ENCODE peak calls at places on chromosomes 13 and 19, in five cellular contexts. D is tibial nerve, J is T-helper 2 cell, W is RPMI8226, N is dorsolateral prefrontal cortex. G is an unnamed sample.

GRCh38 chr13:20716951-20717350 is 13.5 kb downstream of the IL17D start:
- DNase-seq in D (no peak), W (no peak), N (no peak), J (no peak), G (no peak)

GRCh38 chr13:30870049-30870884 is 35.8 kb upstream of the MEDAG start:
- DNase-seq in N (no peak), W (peak), J (no peak), D (peak), G (no peak)

GRCh38 chr13:51118809-51119431 is 7.8 kb upstream of the C13orf42 start:
- DNase-seq in W (peak), N (no peak), D (no peak), J (no peak), G (no peak)

GRCh38 chr13:53442979-53443378 is 414.4 kb downstream of the OLFM4 start:
- DNase-seq in N (no peak), J (no peak), D (no peak), W (no peak), G (no peak)

GRCh38 chr13:56352356-56352755 is 788.4 kb upstream of the PRR20A start:
- DNase-seq in J (no peak), D (no peak), W (no peak), N (no peak), G (no peak)

GRCh38 chr19:38303517-38304351 is at the start of gene C19orf33:
- DNase-seq in N (no peak), W (no peak), J (no peak), D (no peak), G (no peak)

GRCh38 chr19:1287622-1288527 is 2.2 kb downstream of the EFNA2 start:
- DNase-seq in N (no peak), J (no peak), W (no peak), D (no peak), G (no peak)

GRCh38 chr13:61410669-61411297 is 4.9 kb downstream of the PCDH20 start:
- DNase-seq in D (no peak), N (no peak), W (no peak), J (no peak), G (no peak)

GRCh38 chr13:35716186-35716585 is 239.7 kb upstream of the MAB21L1 start:
- DNase-seq in D (no peak), W (no peak), N (no peak), J (no peak), G (no peak)

GRCh38 chr19:38665950-38666661 is 18.7 kb downstream of the ACTN4 start:
- DNase-seq in W (no peak), N (no peak), J (no peak), D (peak), G (peak)

GRCh38 chr19:5632241-5632612 is 9.3 kb downstream of the SAFB start:
- DNase-seq in W (no peak), J (no peak), D (no peak), N (no peak), G (no peak)

GRCh38 chr13:95833713-95834112 is 156.8 kb downstream of the DNAJC3 start:
- DNase-seq in J (no peak), D (no peak), N (no peak), W (no peak), G (no peak)

GRCh38 chr19:29841559-29842367 is 30.0 kb downstream of the CCNE1 start:
- DNase-seq in J (no peak), W (peak), D (no peak), N (peak), G (no peak)

GRCh38 chr13:38223093-38223492 is 126.6 kb upstream of the UFM1 start:
- DNase-seq in J (no peak), W (no peak), D (no peak), N (no peak), G (peak)

GRCh38 chr13:72536668-72537399 is 190.6 kb downstream of the MZT1 start:
- DNase-seq in W (no peak), D (no peak), N (no peak), J (no peak), G (no peak)

GRCh38 chr13:102862624-102863210 is 16.9 kb downstream of the ERCC5 start:
- DNase-seq in J (no peak), N (no peak), D (no peak), W (no peak), G (no peak)

GRCh38 chr19:44111910-44112463 is 1.2 kb upstream of the ZNF225 start:
- DNase-seq in D (no peak), W (no peak), N (no peak), J (no peak), G (peak)

G was measured in iPS DF 19.7.